ENCODE peak calls at places on chromosomes 7 and 10, in eight cellular contexts. One of them, this sample, is unnamed.

GRCh38 chr10:77531441-77532001 is 106.1 kb downstream of the KCNMA1 start:
- DNase-seq in K562: no peak
- DNase-seq in PC-9: peak
- DNase-seq in Karpas-422: peak
- DNase-seq in cardiac fibroblast: peak
- DNase-seq in fibroblast of pulmonary artery: peak
- DNase-seq in IMR-90: peak
- DNase-seq in uterus: no peak
- DNase-seq in this sample: no peak

GRCh38 chr7:26460326-26460725 is 168.7 kb downstream of the SNX10 start:
- DNase-seq in K562: no peak
- DNase-seq in PC-9: no peak
- DNase-seq in Karpas-422: no peak
- DNase-seq in cardiac fibroblast: no peak
- DNase-seq in fibroblast of pulmonary artery: no peak
- DNase-seq in IMR-90: no peak
- DNase-seq in uterus: no peak
- DNase-seq in this sample: no peak

GRCh38 chr7:51376420-51377092 is 59.9 kb upstream of the COBL start:
- DNase-seq in K562: peak
- DNase-seq in PC-9: peak
- DNase-seq in Karpas-422: no peak
- DNase-seq in cardiac fibroblast: no peak
- DNase-seq in fibroblast of pulmonary artery: no peak
- DNase-seq in IMR-90: no peak
- DNase-seq in uterus: no peak
- DNase-seq in this sample: no peak

GRCh38 chr7:5363729-5364128 is 59.9 kb downstream of the TNRC18 start:
- DNase-seq in K562: no peak
- DNase-seq in PC-9: no peak
- DNase-seq in Karpas-422: no peak
- DNase-seq in cardiac fibroblast: no peak
- DNase-seq in fibroblast of pulmonary artery: no peak
- DNase-seq in IMR-90: no peak
- DNase-seq in uterus: no peak
- DNase-seq in this sample: no peak

GRCh38 chr7:152760384-152761115 is 998 bp downstream of the ACTR3B start:
- DNase-seq in K562: no peak
- DNase-seq in PC-9: no peak
- DNase-seq in Karpas-422: peak
- DNase-seq in cardiac fibroblast: peak
- DNase-seq in fibroblast of pulmonary artery: no peak
- DNase-seq in IMR-90: peak
- DNase-seq in uterus: no peak
- DNase-seq in this sample: no peak

GRCh38 chr7:116500071-116500853 is 724 bp downstream of the CAV2 start:
- DNase-seq in K562: no peak
- DNase-seq in PC-9: peak
- DNase-seq in Karpas-422: no peak
- DNase-seq in cardiac fibroblast: peak
- DNase-seq in fibroblast of pulmonary artery: peak
- DNase-seq in IMR-90: peak
- DNase-seq in uterus: no peak
- DNase-seq in this sample: peak

GRCh38 chr10:19952103-19952502 is 135.9 kb downstream of the PLXDC2 start:
- DNase-seq in K562: no peak
- DNase-seq in PC-9: no peak
- DNase-seq in Karpas-422: no peak
- DNase-seq in cardiac fibroblast: no peak
- DNase-seq in fibroblast of pulmonary artery: no peak
- DNase-seq in IMR-90: no peak
- DNase-seq in uterus: no peak
- DNase-seq in this sample: no peak

GRCh38 chr7:101243786-101244384 is 996 bp downstream of the FIS1 start:
- DNase-seq in K562: peak
- DNase-seq in PC-9: peak
- DNase-seq in Karpas-422: no peak
- DNase-seq in cardiac fibroblast: peak
- DNase-seq in fibroblast of pulmonary artery: peak
- DNase-seq in IMR-90: no peak
- DNase-seq in uterus: peak
- DNase-seq in this sample: peak

GRCh38 chr10:124671486-124672075 is 72.6 kb downstream of the FAM53B start:
- DNase-seq in K562: peak
- DNase-seq in PC-9: peak
- DNase-seq in Karpas-422: no peak
- DNase-seq in cardiac fibroblast: peak
- DNase-seq in fibroblast of pulmonary artery: peak
- DNase-seq in IMR-90: no peak
- DNase-seq in uterus: no peak
- DNase-seq in this sample: peak

GRCh38 chr10:5096108-5096507 is 1.9 kb downstream of the AKR1C3 start:
- DNase-seq in K562: no peak
- DNase-seq in PC-9: no peak
- DNase-seq in Karpas-422: no peak
- DNase-seq in cardiac fibroblast: no peak
- DNase-seq in fibroblast of pulmonary artery: no peak
- DNase-seq in IMR-90: no peak
- DNase-seq in uterus: no peak
- DNase-seq in this sample: no peak

GRCh38 chr10:4661572-4662255 is 164.3 kb upstream of the AKR1E2 start:
- DNase-seq in K562: no peak
- DNase-seq in PC-9: no peak
- DNase-seq in Karpas-422: no peak
- DNase-seq in cardiac fibroblast: peak
- DNase-seq in fibroblast of pulmonary artery: no peak
- DNase-seq in IMR-90: no peak
- DNase-seq in uterus: peak
- DNase-seq in this sample: peak

GRCh38 chr7:134330990-134331389 is 14.3 kb upstream of the SLC35B4 start:
- DNase-seq in K562: no peak
- DNase-seq in PC-9: no peak
- DNase-seq in Karpas-422: no peak
- DNase-seq in cardiac fibroblast: no peak
- DNase-seq in fibroblast of pulmonary artery: no peak
- DNase-seq in IMR-90: no peak
- DNase-seq in uterus: no peak
- DNase-seq in this sample: no peak

GRCh38 chr7:818031-818699 is 14.1 kb upstream of the SUN1 start:
- DNase-seq in K562: no peak
- DNase-seq in PC-9: no peak
- DNase-seq in Karpas-422: peak
- DNase-seq in cardiac fibroblast: peak
- DNase-seq in fibroblast of pulmonary artery: peak
- DNase-seq in IMR-90: peak
- DNase-seq in uterus: no peak
- DNase-seq in this sample: peak

GRCh38 chr10:64011871-64012714 is 490.9 kb downstream of the REEP3 start:
- DNase-seq in K562: no peak
- DNase-seq in PC-9: no peak
- DNase-seq in Karpas-422: no peak
- DNase-seq in cardiac fibroblast: no peak
- DNase-seq in fibroblast of pulmonary artery: no peak
- DNase-seq in IMR-90: no peak
- DNase-seq in uterus: no peak
- DNase-seq in this sample: no peak

GRCh38 chr7:36736827-36737211 is 12.5 kb upstream of the AOAH start:
- DNase-seq in K562: no peak
- DNase-seq in PC-9: no peak
- DNase-seq in Karpas-422: peak
- DNase-seq in cardiac fibroblast: no peak
- DNase-seq in fibroblast of pulmonary artery: no peak
- DNase-seq in IMR-90: no peak
- DNase-seq in uterus: no peak
- DNase-seq in this sample: no peak

DNA sequence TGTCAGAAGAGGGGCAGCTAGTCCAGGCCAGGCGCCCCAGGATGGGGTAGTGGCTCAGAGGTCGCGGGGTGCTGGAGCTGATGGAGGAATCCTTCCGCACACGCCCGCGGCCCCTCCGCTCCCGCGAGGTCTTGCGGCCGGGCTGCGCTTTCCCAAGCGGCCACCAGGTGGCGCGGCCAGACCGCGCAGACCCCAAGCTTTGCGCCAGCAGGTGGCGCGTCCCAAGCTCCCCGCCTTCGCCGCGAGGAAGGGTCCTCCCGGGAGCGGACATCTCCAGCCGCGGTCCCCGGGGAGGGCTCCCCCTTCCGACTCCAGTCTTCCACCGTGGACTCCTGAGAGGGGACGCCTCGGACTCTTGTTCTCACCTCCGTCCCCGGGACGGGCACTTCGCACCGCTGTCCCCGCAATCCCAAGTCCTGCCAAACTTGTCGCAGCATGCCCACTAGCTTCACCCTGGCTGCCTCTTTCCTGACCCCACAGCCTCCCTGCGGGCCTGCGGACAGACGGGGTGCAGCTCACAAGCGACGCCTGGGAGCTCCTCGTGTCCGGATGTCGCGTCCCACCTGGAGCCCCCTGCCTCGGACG is 19.4 kb downstream of the KCNK18 start:
- DNase-seq in K562: peak
- DNase-seq in PC-9: peak
- DNase-seq in Karpas-422: peak
- DNase-seq in cardiac fibroblast: peak
- DNase-seq in fibroblast of pulmonary artery: peak
- DNase-seq in IMR-90: peak
- DNase-seq in uterus: peak
- DNase-seq in this sample: peak
- H3K4me3 ChIP-seq in K562: peak
- H3K4me3 ChIP-seq in PC-9: peak
- H3K4me3 ChIP-seq in Karpas-422: no peak
- H3K4me3 ChIP-seq in cardiac fibroblast: peak
- H3K4me3 ChIP-seq in fibroblast of pulmonary artery: peak
- H3K4me3 ChIP-seq in IMR-90: peak
- H3K4me3 ChIP-seq in uterus: peak
- H3K4me3 ChIP-seq in this sample: peak

GRCh38 chr7:86445285-86445684 is 198.4 kb upstream of the GRM3 start:
- DNase-seq in K562: no peak
- DNase-seq in PC-9: no peak
- DNase-seq in Karpas-422: no peak
- DNase-seq in cardiac fibroblast: no peak
- DNase-seq in fibroblast of pulmonary artery: no peak
- DNase-seq in IMR-90: no peak
- DNase-seq in uterus: no peak
- DNase-seq in this sample: no peak
- H3K4me3 ChIP-seq in K562: no peak
- H3K4me3 ChIP-seq in PC-9: no peak
- H3K4me3 ChIP-seq in Karpas-422: no peak
- H3K4me3 ChIP-seq in cardiac fibroblast: no peak
- H3K4me3 ChIP-seq in fibroblast of pulmonary artery: no peak
- H3K4me3 ChIP-seq in IMR-90: no peak
- H3K4me3 ChIP-seq in uterus: no peak
- H3K4me3 ChIP-seq in this sample: no peak

GRCh38 chr10:42637142-42637541 is 1.2 kb downstream of the ZNF33B start:
- DNase-seq in K562: no peak
- DNase-seq in PC-9: no peak
- DNase-seq in Karpas-422: no peak
- DNase-seq in cardiac fibroblast: no peak
- DNase-seq in fibroblast of pulmonary artery: no peak
- DNase-seq in IMR-90: no peak
- DNase-seq in uterus: no peak
- DNase-seq in this sample: no peak
- H3K4me3 ChIP-seq in K562: peak
- H3K4me3 ChIP-seq in PC-9: peak
- H3K4me3 ChIP-seq in Karpas-422: peak
- H3K4me3 ChIP-seq in cardiac fibroblast: no peak
- H3K4me3 ChIP-seq in fibroblast of pulmonary artery: peak
- H3K4me3 ChIP-seq in IMR-90: no peak
- H3K4me3 ChIP-seq in uterus: peak
- H3K4me3 ChIP-seq in this sample: peak

GRCh38 chr7:104328308-104328969 is at the start of gene LHFPL3:
- DNase-seq in K562: no peak
- DNase-seq in PC-9: no peak
- DNase-seq in Karpas-422: no peak
- DNase-seq in cardiac fibroblast: no peak
- DNase-seq in fibroblast of pulmonary artery: no peak
- DNase-seq in IMR-90: no peak
- DNase-seq in uterus: no peak
- DNase-seq in this sample: peak
- H3K4me3 ChIP-seq in K562: no peak
- H3K4me3 ChIP-seq in PC-9: no peak
- H3K4me3 ChIP-seq in Karpas-422: no peak
- H3K4me3 ChIP-seq in cardiac fibroblast: no peak
- H3K4me3 ChIP-seq in fibroblast of pulmonary artery: no peak
- H3K4me3 ChIP-seq in IMR-90: peak
- H3K4me3 ChIP-seq in uterus: no peak
- H3K4me3 ChIP-seq in this sample: peak

GRCh38 chr10:132574288-132574687 is 36.7 kb downstream of the INPP5A start:
- DNase-seq in K562: no peak
- DNase-seq in PC-9: no peak
- DNase-seq in Karpas-422: no peak
- DNase-seq in cardiac fibroblast: no peak
- DNase-seq in fibroblast of pulmonary artery: no peak
- DNase-seq in IMR-90: no peak
- DNase-seq in uterus: no peak
- DNase-seq in this sample: no peak
- H3K4me3 ChIP-seq in K562: no peak
- H3K4me3 ChIP-seq in PC-9: no peak
- H3K4me3 ChIP-seq in Karpas-422: no peak
- H3K4me3 ChIP-seq in cardiac fibroblast: no peak
- H3K4me3 ChIP-seq in fibroblast of pulmonary artery: no peak
- H3K4me3 ChIP-seq in IMR-90: no peak
- H3K4me3 ChIP-seq in uterus: no peak
- H3K4me3 ChIP-seq in this sample: no peak

GRCh38 chr10:104252349-104252748 is 2.3 kb upstream of the GSTO1 start:
- DNase-seq in K562: no peak
- DNase-seq in PC-9: no peak
- DNase-seq in Karpas-422: no peak
- DNase-seq in cardiac fibroblast: no peak
- DNase-seq in fibroblast of pulmonary artery: no peak
- DNase-seq in IMR-90: no peak
- DNase-seq in uterus: no peak
- DNase-seq in this sample: no peak
- H3K4me3 ChIP-seq in K562: no peak
- H3K4me3 ChIP-seq in PC-9: no peak
- H3K4me3 ChIP-seq in Karpas-422: no peak
- H3K4me3 ChIP-seq in cardiac fibroblast: no peak
- H3K4me3 ChIP-seq in fibroblast of pulmonary artery: no peak
- H3K4me3 ChIP-seq in IMR-90: no peak
- H3K4me3 ChIP-seq in uterus: no peak
- H3K4me3 ChIP-seq in this sample: no peak

GRCh38 chr7:139488810-139489209 is 5.3 kb upstream of the KLRG2 start:
- DNase-seq in K562: no peak
- DNase-seq in PC-9: no peak
- DNase-seq in Karpas-422: no peak
- DNase-seq in cardiac fibroblast: no peak
- DNase-seq in fibroblast of pulmonary artery: no peak
- DNase-seq in IMR-90: no peak
- DNase-seq in uterus: no peak
- DNase-seq in this sample: peak
- H3K4me3 ChIP-seq in K562: no peak
- H3K4me3 ChIP-seq in PC-9: no peak
- H3K4me3 ChIP-seq in Karpas-422: no peak
- H3K4me3 ChIP-seq in cardiac fibroblast: no peak
- H3K4me3 ChIP-seq in fibroblast of pulmonary artery: no peak
- H3K4me3 ChIP-seq in IMR-90: no peak
- H3K4me3 ChIP-seq in uterus: no peak
- H3K4me3 ChIP-seq in this sample: no peak

GRCh38 chr10:14605231-14605925 is 169.3 kb downstream of the FAM107B start:
- DNase-seq in K562: no peak
- DNase-seq in PC-9: peak
- DNase-seq in Karpas-422: no peak
- DNase-seq in cardiac fibroblast: peak
- DNase-seq in fibroblast of pulmonary artery: peak
- DNase-seq in IMR-90: peak
- DNase-seq in uterus: no peak
- DNase-seq in this sample: peak
- H3K4me3 ChIP-seq in K562: no peak
- H3K4me3 ChIP-seq in PC-9: peak
- H3K4me3 ChIP-seq in Karpas-422: peak
- H3K4me3 ChIP-seq in cardiac fibroblast: peak
- H3K4me3 ChIP-seq in fibroblast of pulmonary artery: peak
- H3K4me3 ChIP-seq in IMR-90: peak
- H3K4me3 ChIP-seq in uterus: peak
- H3K4me3 ChIP-seq in this sample: no peak